ENCODE peak calls at places on chromosome 4, in six cellular contexts. One of them, this sample, is unnamed. For H3K36me3 and H3K4me1, the result is how much of the 10 kb centered on the place peaks cover.

GRCh38 chr4:8345053-8345945 is 75.7 kb downstream of the HTRA3 start:
- DNase-seq in left ventricle myocardium inferior: no peak
- DNase-seq in mucosa of descending colon: no peak
- DNase-seq in pancreas: no peak
- DNase-seq in SJSA1: no peak
- DNase-seq in ovary: no peak
- DNase-seq in this sample: no peak

GRCh38 chr4:59689149-59689548 is 1511.0 kb upstream of the ADGRL3 start:
- DNase-seq in left ventricle myocardium inferior: no peak
- DNase-seq in SJSA1: no peak
- DNase-seq in mucosa of descending colon: no peak
- DNase-seq in pancreas: no peak
- DNase-seq in ovary: no peak
- DNase-seq in this sample: no peak

GRCh38 chr4:169132561-169133305 is 122.7 kb upstream of the CBR4 start:
- DNase-seq in mucosa of descending colon: no peak
- DNase-seq in SJSA1: no peak
- DNase-seq in left ventricle myocardium inferior: no peak
- DNase-seq in ovary: no peak
- DNase-seq in pancreas: no peak
- DNase-seq in this sample: no peak

GRCh38 chr4:140971077-140971792 is 162.0 kb downstream of the RNF150 start:
- DNase-seq in left ventricle myocardium inferior: no peak
- DNase-seq in SJSA1: no peak
- DNase-seq in mucosa of descending colon: no peak
- DNase-seq in ovary: no peak
- DNase-seq in pancreas: no peak
- DNase-seq in this sample: no peak

GRCh38 chr4:98794565-98795205 is 134.2 kb downstream of the EIF4E start:
- DNase-seq in pancreas: no peak
- DNase-seq in mucosa of descending colon: no peak
- DNase-seq in left ventricle myocardium inferior: no peak
- DNase-seq in SJSA1: no peak
- DNase-seq in ovary: no peak
- DNase-seq in this sample: no peak

GRCh38 chr4:10013722-10014121 is 7.6 kb downstream of the SLC2A9 start:
- DNase-seq in ovary: no peak
- DNase-seq in mucosa of descending colon: peak
- DNase-seq in left ventricle myocardium inferior: peak
- DNase-seq in pancreas: peak
- DNase-seq in SJSA1: no peak
- DNase-seq in this sample: no peak

GRCh38 chr4:69321153-69321729 is 41.0 kb downstream of the UGT2B28 start:
- DNase-seq in ovary: no peak
- DNase-seq in mucosa of descending colon: no peak
- DNase-seq in pancreas: peak
- DNase-seq in left ventricle myocardium inferior: no peak
- DNase-seq in SJSA1: no peak
- DNase-seq in this sample: no peak

GRCh38 chr4:186931519-186931918 is 207.9 kb upstream of the FAT1 start:
- DNase-seq in left ventricle myocardium inferior: no peak
- DNase-seq in ovary: no peak
- DNase-seq in pancreas: no peak
- DNase-seq in mucosa of descending colon: no peak
- DNase-seq in SJSA1: no peak
- DNase-seq in this sample: no peak

GRCh38 chr4:30429813-30430466 is 290.2 kb upstream of the PCDH7 start:
- DNase-seq in SJSA1: no peak
- DNase-seq in ovary: no peak
- DNase-seq in left ventricle myocardium inferior: no peak
- DNase-seq in mucosa of descending colon: no peak
- DNase-seq in pancreas: no peak
- DNase-seq in this sample: no peak

GRCh38 chr4:189084671-189085070 is 856.0 kb upstream of the FRG1 start:
- DNase-seq in ovary: no peak
- DNase-seq in left ventricle myocardium inferior: no peak
- DNase-seq in pancreas: no peak
- DNase-seq in SJSA1: no peak
- DNase-seq in mucosa of descending colon: no peak
- DNase-seq in this sample: no peak

GRCh38 chr4:24967346-24967745 is 54.5 kb upstream of the CCDC149 start:
- DNase-seq in pancreas: no peak
- DNase-seq in SJSA1: no peak
- DNase-seq in mucosa of descending colon: no peak
- DNase-seq in left ventricle myocardium inferior: no peak
- DNase-seq in ovary: no peak
- DNase-seq in this sample: no peak

GRCh38 chr4:48778431-48779094 is 1.5 kb downstream of the FRYL start:
- DNase-seq in SJSA1: no peak
- DNase-seq in mucosa of descending colon: no peak
- DNase-seq in left ventricle myocardium inferior: no peak
- DNase-seq in pancreas: no peak
- DNase-seq in ovary: no peak
- DNase-seq in this sample: no peak

GRCh38 chr4:177374966-177375365 is 65.3 kb downstream of the NEIL3 start:
- DNase-seq in SJSA1: no peak
- DNase-seq in ovary: no peak
- DNase-seq in mucosa of descending colon: no peak
- DNase-seq in left ventricle myocardium inferior: no peak
- DNase-seq in pancreas: no peak
- DNase-seq in this sample: no peak

GRCh38 chr4:142645478-142646108 is 200.5 kb downstream of the INPP4B start:
- DNase-seq in ovary: no peak
- DNase-seq in mucosa of descending colon: no peak
- DNase-seq in pancreas: no peak
- DNase-seq in left ventricle myocardium inferior: no peak
- DNase-seq in SJSA1: no peak
- DNase-seq in this sample: no peak

GRCh38 chr4:108168672-108169562 is at the start of gene LEF1:
- DNase-seq in left ventricle myocardium inferior: no peak
- DNase-seq in mucosa of descending colon: peak
- DNase-seq in ovary: peak
- DNase-seq in pancreas: peak
- DNase-seq in SJSA1: peak
- DNase-seq in this sample: peak

GRCh38 chr4:130814896-130815295 is 1718.9 kb downstream of the C4orf33 start:
- DNase-seq in SJSA1: no peak
- DNase-seq in mucosa of descending colon: no peak
- DNase-seq in ovary: no peak
- DNase-seq in pancreas: no peak
- DNase-seq in left ventricle myocardium inferior: no peak
- DNase-seq in this sample: no peak

GRCh38 chr4:71081192-71081591 is 87.7 kb downstream of the DCK start:
- DNase-seq in mucosa of descending colon: no peak
- DNase-seq in ovary: no peak
- DNase-seq in left ventricle myocardium inferior: no peak
- DNase-seq in pancreas: no peak
- DNase-seq in SJSA1: no peak
- DNase-seq in this sample: no peak

GRCh38 chr4:8362483-8362882 is 78.0 kb downstream of the ACOX3 start:
- DNase-seq in left ventricle myocardium inferior: no peak
- DNase-seq in mucosa of descending colon: no peak
- DNase-seq in pancreas: no peak
- DNase-seq in ovary: no peak
- DNase-seq in SJSA1: no peak
- DNase-seq in this sample: no peak

GRCh38 chr4:108172231-108172779 is 3.6 kb upstream of the LEF1 start:
- DNase-seq in ovary: peak
- DNase-seq in SJSA1: peak
- DNase-seq in pancreas: peak
- DNase-seq in left ventricle myocardium inferior: no peak
- DNase-seq in mucosa of descending colon: peak
- DNase-seq in this sample: no peak

GRCh38 chr4:108825737-108826136 is 62.9 kb upstream of the ETNPPL start:
- DNase-seq in left ventricle myocardium inferior: no peak
- DNase-seq in ovary: no peak
- DNase-seq in mucosa of descending colon: no peak
- DNase-seq in pancreas: no peak
- DNase-seq in SJSA1: no peak
- DNase-seq in this sample: no peak

GRCh38 chr4:168028568-168028967 is 63.8 kb upstream of the ANXA10 start:
- DNase-seq in pancreas: no peak
- DNase-seq in ovary: no peak
- DNase-seq in SJSA1: no peak
- DNase-seq in mucosa of descending colon: no peak
- DNase-seq in left ventricle myocardium inferior: no peak
- DNase-seq in this sample: no peak

GRCh38 chr4:56048621-56049427 is 100.1 kb downstream of the CEP135 start:
- DNase-seq in ovary: peak
- DNase-seq in SJSA1: peak
- DNase-seq in pancreas: peak
- DNase-seq in mucosa of descending colon: peak
- DNase-seq in left ventricle myocardium inferior: peak
- DNase-seq in this sample: peak

GRCh38 chr4:164438321-164438720 is 315.6 kb upstream of the SMIM31 start:
- DNase-seq in SJSA1: peak
- DNase-seq in left ventricle myocardium inferior: no peak
- DNase-seq in pancreas: no peak
- DNase-seq in ovary: no peak
- DNase-seq in mucosa of descending colon: no peak
- DNase-seq in this sample: no peak

DNA sequence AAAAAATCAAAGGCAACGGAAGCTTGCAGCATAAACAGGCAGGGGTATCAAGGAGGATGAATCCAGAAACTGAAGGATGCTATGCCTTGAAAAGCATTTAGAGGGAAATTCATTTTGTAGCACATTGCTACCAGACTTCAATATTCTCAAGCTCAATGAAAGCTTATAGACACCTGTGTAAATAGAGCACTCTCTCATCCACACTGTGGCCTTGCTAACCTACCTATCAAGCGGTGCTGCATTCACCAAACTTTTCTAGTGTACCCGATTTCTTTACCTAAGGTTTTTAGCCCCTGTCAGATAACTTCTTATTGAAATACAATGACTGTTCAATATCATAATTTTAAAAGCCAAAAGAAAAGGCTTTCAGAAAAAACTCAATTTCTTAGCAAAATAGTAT is 20.2 kb upstream of the HSD17B13 start:
- DNase-seq in mucosa of descending colon: no peak
- DNase-seq in SJSA1: no peak
- DNase-seq in pancreas: no peak
- DNase-seq in left ventricle myocardium inferior: no peak
- DNase-seq in ovary: no peak
- DNase-seq in this sample: no peak
- H3K36me3 ChIP-seq in mucosa of descending colon: under half
- H3K36me3 ChIP-seq in SJSA1: under half
- H3K36me3 ChIP-seq in pancreas: under half
- H3K36me3 ChIP-seq in left ventricle myocardium inferior: half or more
- H3K36me3 ChIP-seq in ovary: under half
- H3K36me3 ChIP-seq in this sample: under half

DNA sequence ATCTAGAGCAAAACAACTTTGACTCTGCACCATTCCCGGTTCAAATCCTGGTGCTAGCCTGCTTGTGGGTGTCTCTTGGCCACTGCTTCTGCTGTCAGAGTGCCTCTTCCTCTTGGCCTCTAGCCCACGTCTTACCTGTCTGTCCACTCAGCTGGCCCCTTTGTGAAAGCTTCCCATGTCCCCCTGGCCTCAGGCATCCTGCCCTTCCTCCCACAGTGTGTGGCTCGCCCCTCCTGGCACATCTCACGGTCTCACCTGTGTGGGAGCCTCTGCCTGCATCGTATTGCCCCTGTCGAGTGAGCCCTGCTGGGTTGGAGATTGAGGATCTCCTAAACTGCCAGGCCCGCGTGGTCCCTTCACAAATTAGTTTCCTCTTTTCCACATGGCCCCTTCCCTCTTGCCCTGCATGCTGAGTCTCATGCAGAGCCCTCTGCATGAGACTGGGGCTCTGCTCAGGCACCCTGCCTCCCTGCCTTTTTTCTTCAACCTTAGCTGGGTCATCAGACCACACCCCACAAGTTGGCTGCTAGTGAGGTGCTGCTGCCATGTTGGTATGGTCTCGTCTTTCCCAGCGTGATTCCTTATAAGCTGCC is 53.7 kb upstream of the TADA2B start:
- DNase-seq in SJSA1: no peak
- DNase-seq in left ventricle myocardium inferior: no peak
- DNase-seq in ovary: no peak
- DNase-seq in mucosa of descending colon: no peak
- DNase-seq in pancreas: no peak
- DNase-seq in this sample: no peak
- H3K4me1 ChIP-seq in SJSA1: under half
- H3K4me1 ChIP-seq in left ventricle myocardium inferior: half or more
- H3K4me1 ChIP-seq in ovary: under half
- H3K4me1 ChIP-seq in mucosa of descending colon: half or more
- H3K4me1 ChIP-seq in pancreas: under half
- H3K4me1 ChIP-seq in this sample: under half

DNA sequence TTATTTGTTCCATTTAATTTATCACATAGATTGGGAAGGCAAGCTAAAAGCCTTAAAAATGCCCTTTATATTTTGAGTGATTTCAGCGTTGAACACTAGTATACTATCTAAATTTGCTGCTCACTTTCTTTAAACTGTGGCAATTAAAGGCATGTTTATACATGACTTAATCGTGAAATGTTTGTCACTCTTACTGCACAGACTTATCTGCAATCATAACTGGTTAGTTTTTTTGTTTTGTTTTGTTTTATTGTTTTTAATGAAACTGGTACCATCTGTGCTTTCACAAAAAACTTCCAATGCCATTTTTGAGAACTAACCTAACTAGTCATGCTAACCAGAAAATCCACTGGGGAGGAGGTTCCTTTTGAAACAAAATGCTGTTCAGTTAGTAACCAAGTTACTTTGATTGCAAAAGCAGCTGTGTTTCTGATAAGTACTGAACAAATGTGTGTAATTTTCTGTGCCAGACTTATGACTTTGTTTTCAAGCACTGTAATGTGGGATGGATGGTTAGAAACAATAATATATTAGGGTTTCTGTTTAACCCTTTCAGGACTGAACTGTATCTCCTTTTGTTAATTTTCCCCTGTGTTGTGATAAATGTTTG is 56.1 kb downstream of the CCKAR start:
- DNase-seq in ovary: no peak
- DNase-seq in mucosa of descending colon: no peak
- DNase-seq in SJSA1: no peak
- DNase-seq in pancreas: no peak
- DNase-seq in left ventricle myocardium inferior: no peak
- DNase-seq in this sample: no peak
- H3K36me3 ChIP-seq in ovary: under half
- H3K36me3 ChIP-seq in mucosa of descending colon: under half
- H3K36me3 ChIP-seq in SJSA1: under half
- H3K36me3 ChIP-seq in pancreas: under half
- H3K36me3 ChIP-seq in left ventricle myocardium inferior: half or more
- H3K36me3 ChIP-seq in this sample: under half

DNA sequence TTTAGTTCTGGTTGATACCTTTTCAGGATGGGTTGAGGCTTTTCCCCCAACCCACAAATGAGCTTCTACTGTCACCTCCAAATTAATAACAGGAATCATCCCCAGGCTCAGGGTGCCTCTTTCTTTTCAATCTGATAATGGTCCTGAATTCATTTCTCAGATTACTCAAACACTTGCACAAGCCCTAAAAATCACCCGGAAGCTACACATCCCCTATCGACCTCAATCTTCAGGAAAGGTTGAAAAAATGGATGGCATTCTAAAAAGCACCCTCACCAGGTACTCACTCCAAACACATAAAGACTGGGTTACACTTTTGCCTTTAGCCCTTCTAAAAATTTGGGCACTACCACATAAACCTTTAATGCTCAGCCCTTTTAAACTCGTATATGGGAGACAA is 79.9 kb downstream of the COQ2 start:
- DNase-seq in mucosa of descending colon: no peak
- DNase-seq in pancreas: no peak
- DNase-seq in left ventricle myocardium inferior: no peak
- DNase-seq in ovary: no peak
- DNase-seq in SJSA1: no peak
- DNase-seq in this sample: no peak
- H3K4me1 ChIP-seq in mucosa of descending colon: under half
- H3K4me1 ChIP-seq in pancreas: under half
- H3K4me1 ChIP-seq in left ventricle myocardium inferior: under half
- H3K4me1 ChIP-seq in ovary: under half
- H3K4me1 ChIP-seq in SJSA1: under half
- H3K4me1 ChIP-seq in this sample: under half